ENCODE peak calls at places on chromosomes 13 and 19, in five cellular contexts. Y, I, W, T and S are unnamed samples.

GRCh38 chr19:49844138-49844740 is 6.7 kb upstream of the PTOV1 start:
- DNase-seq in T (no peak), Y (no peak), W (no peak), I (no peak), S (no peak)

GRCh38 chr19:17860331-17860992 is 752 bp downstream of the RPL18A start:
- DNase-seq in W (no peak), T (no peak), I (no peak), Y (no peak), S (no peak)

GRCh38 chr19:13938361-13939027 is at the start of gene PODNL1:
- DNase-seq in Y (no peak), T (no peak), W (no peak), I (peak; percentile 53), S (peak; percentile 68)

GRCh38 chr19:18612051-18612771 is 459 bp upstream of the TMEM59L start:
- DNase-seq in W (no peak), Y (no peak), T (no peak), I (no peak), S (no peak)

GRCh38 chr19:12784871-12785430 is 6.3 kb upstream of the JUNB start:
- DNase-seq in I (peak; percentile 26), T (no peak), Y (no peak), W (no peak), S (no peak)

GRCh38 chr19:54096642-54097106 is 3.9 kb downstream of the OSCAR start:
- DNase-seq in W (no peak), I (peak; percentile 17), Y (no peak), T (no peak), S (peak; percentile 7)

GRCh38 chr19:47475460-47475859 is 3.8 kb upstream of the SLC8A2 start:
- DNase-seq in Y (no peak), I (peak; percentile 5), W (no peak), T (no peak), S (no peak)

GRCh38 chr13:54029226-54029625 is 1000.6 kb downstream of the OLFM4 start:
- DNase-seq in I (no peak), W (no peak), T (no peak), Y (no peak), S (no peak)

GRCh38 chr13:95573226-95573625 is 20.7 kb downstream of the CLDN10 start:
- DNase-seq in I (peak; percentile 11), Y (no peak), W (no peak), T (no peak), S (no peak)

GRCh38 chr13:57653229-57653994 is 21.9 kb downstream of the PCDH17 start:
- DNase-seq in I (no peak), Y (no peak), T (no peak), W (no peak), S (no peak)

GRCh38 chr13:48507024-48507423 is 25.9 kb downstream of the RCBTB2 start:
- DNase-seq in T (no peak), W (no peak), Y (no peak), I (no peak), S (no peak)

GRCh38 chr13:51541037-51541436 is 43.2 kb upstream of the WDFY2 start:
- DNase-seq in W (no peak), T (no peak), I (no peak), Y (no peak), S (no peak)